ENCODE peak calls at places on chromosomes 4 and X, in four cellular contexts. E, K, Y and X are unnamed samples. For H3K4me1, the result is how much of the 10 kb centered on the place peaks cover.

GRCh38 chrX:153551135-153551534 is 33.7 kb downstream of the ATP2B3 start:
- DNase-seq in K (no peak), E (no peak), Y (no peak), X (no peak)

GRCh38 chr4:56976283-56976877 is 1.0 kb downstream of the NOA1 start:
- DNase-seq in E (no peak), Y (no peak), K (peak), X (no peak)

GRCh38 chr4:126269106-126269505 is 954.4 kb downstream of the FAT4 start:
- DNase-seq in K (no peak), Y (peak), E (no peak), X (no peak)

GRCh38 chr4:84966382-84967291 is at the start of gene WDFY3:
- DNase-seq in K (peak), Y (peak), E (peak), X (peak)

GRCh38 chr4:3299538-3300197 is 6.8 kb downstream of the RGS12 start:
- DNase-seq in Y (no peak), E (no peak), K (peak), X (peak)

GRCh38 chr4:79308971-79309370 is 16.9 kb downstream of the NAA11 start:
- DNase-seq in E (no peak), Y (no peak), K (no peak), X (no peak)

GRCh38 chrX:81021478-81021877 is 180.2 kb downstream of the HMGN5 start:
- DNase-seq in Y (no peak), E (no peak), K (no peak), X (no peak)

GRCh38 chr4:163484906-163485305 is 9.6 kb upstream of the TMA16 start:
- DNase-seq in E (no peak), Y (peak), K (peak), X (no peak)

GRCh38 chrX:68901512-68901911 is 72.7 kb downstream of the EFNB1 start:
- DNase-seq in E (no peak), Y (no peak), K (no peak), X (no peak)

GRCh38 chr4:7165874-7166201 is 26.5 kb upstream of the SORCS2 start:
- DNase-seq in Y (no peak), K (peak), E (no peak), X (no peak)

GRCh38 chrX:118188977-118189376 is 72.4 kb upstream of the KLHL13 start:
- DNase-seq in E (no peak), K (no peak), Y (no peak), X (no peak)

GRCh38 chrX:30888526-30889146 is 418 bp downstream of the TAB3 start:
- DNase-seq in E (no peak), Y (no peak), K (no peak), X (no peak)

GRCh38 chrX:39749728-39750127 is 348.0 kb downstream of the BCOR start:
- DNase-seq in Y (peak), E (no peak), K (no peak), X (no peak)

GRCh38 chr4:145299380-145300076 is 119.1 kb upstream of the OTUD4 start:
- DNase-seq in K (no peak), E (no peak), Y (no peak), X (no peak)

GRCh38 chr4:15868065-15868464 is 70.5 kb downstream of the FGFBP1 start:
- DNase-seq in K (no peak), E (no peak), Y (peak), X (no peak)

GRCh38 chr4:176735300-176735699 is 57.4 kb downstream of the VEGFC start:
- DNase-seq in K (no peak), Y (no peak), E (no peak), X (no peak)

GRCh38 chr4:14260591-14260990 is 633.1 kb upstream of the BOD1L1 start:
- DNase-seq in Y (no peak), K (no peak), E (no peak), X (no peak)

GRCh38 chr4:154781983-154782293 is 866 bp downstream of the RBM46 start:
- DNase-seq in Y (no peak), E (no peak), K (peak), X (no peak)

GRCh38 chrX:106397788-106398538 is 213.8 kb upstream of the RADX start:
- DNase-seq in Y (peak), K (no peak), E (no peak), X (no peak)

GRCh38 chr4:61556277-61556676 is 356.2 kb downstream of the ADGRL3 start:
- DNase-seq in Y (peak), K (no peak), E (no peak), X (no peak)

GRCh38 chrX:9942086-9942485 is 25.1 kb upstream of the CLDN34 start:
- DNase-seq in Y (no peak), K (no peak), E (no peak), X (no peak)

GRCh38 chrX:123013141-123013540 is 170.9 kb upstream of the GRIA3 start:
- DNase-seq in E (no peak), Y (no peak), K (no peak), X (no peak)

GRCh38 chrX:43559643-43560042 is 96.5 kb upstream of the MAOA start:
- DNase-seq in Y (peak), E (no peak), K (peak), X (no peak)

GRCh38 chrX:31331928-31332327 is 260.1 kb upstream of the FTHL17 start:
- DNase-seq in K (no peak), Y (no peak), E (no peak), X (no peak)

GRCh38 chr4:24837296-24837695 is 41.9 kb downstream of the SOD3 start:
- DNase-seq in Y (no peak), E (no peak), K (no peak), X (no peak)

GRCh38 chr4:57443308-57444243 is 333.4 kb upstream of the IGFBP7 start:
- DNase-seq in K (no peak), E (no peak), Y (no peak), X (no peak)

GRCh38 chrX:16603822-16604221 is 46.1 kb upstream of the S100G start:
- DNase-seq in E (no peak), Y (no peak), K (no peak), X (no peak)

GRCh38 chr4:108751321-108751720 is 11.5 kb downstream of the ETNPPL start:
- DNase-seq in Y (no peak), E (no peak), K (no peak), X (no peak)

GRCh38 chr4:78829296-78829695 is 53.1 kb downstream of the BMP2K start:
- DNase-seq in K (no peak), E (no peak), Y (no peak), X (no peak)

GRCh38 chr4:107449611-107450369 is 270.2 kb downstream of the PAPSS1 start:
- DNase-seq in Y (no peak), E (no peak), K (no peak), X (no peak)

GRCh38 chr4:61992351-61992750 is 792.2 kb downstream of the ADGRL3 start:
- DNase-seq in K (no peak), E (no peak), Y (peak), X (no peak)

GRCh38 chr4:102168580-102168979 is 176.7 kb downstream of the SLC39A8 start:
- DNase-seq in Y (no peak), E (no peak), K (no peak), X (no peak)

GRCh38 chr4:165627548-165627947 is 245.5 kb upstream of the TLL1 start:
- DNase-seq in E (no peak), Y (no peak), K (no peak), X (no peak)

GRCh38 chr4:130335417-130336194 is 1239.7 kb downstream of the C4orf33 start:
- DNase-seq in E (no peak), K (no peak), Y (no peak), X (no peak)

DNA sequence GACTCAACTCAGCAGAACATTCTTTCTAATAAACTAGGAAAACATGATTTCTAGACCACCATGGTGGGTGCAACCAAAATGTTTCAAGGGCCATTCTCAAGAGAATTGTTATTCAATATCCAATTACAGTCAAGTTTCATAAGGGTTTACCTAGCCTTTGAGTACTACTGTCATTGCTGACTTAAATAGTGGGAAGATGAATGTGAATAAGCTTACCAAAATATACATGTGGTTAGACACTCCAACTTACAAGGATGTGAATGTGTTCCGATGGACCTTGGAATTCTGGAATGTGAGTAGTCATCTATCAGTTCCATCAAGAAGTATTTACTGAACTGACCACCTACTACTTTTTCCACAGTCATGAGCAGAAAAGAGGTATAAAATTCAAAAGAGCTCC is 16.9 kb downstream of the SH3RF1 start:
- DNase-seq in E (no peak), K (no peak), Y (no peak), X (no peak)
- H3K4me1 ChIP-seq in E (half or more), K (half or more), Y (under half), X (under half)

GRCh38 chr4:182896421-182896820 is 20.8 kb downstream of the DCTD start:
- DNase-seq in E (no peak), Y (no peak), K (no peak), X (no peak)

GRCh38 chr4:182894681-182895275 is 22.4 kb downstream of the DCTD start:
- DNase-seq in E (no peak), Y (no peak), K (no peak), X (no peak)

GRCh38 chr4:182897601-182898478 is 19.3 kb downstream of the DCTD start:
- DNase-seq in Y (no peak), E (no peak), K (no peak), X (no peak)

GRCh38 chr4:182893490-182893889 is 23.7 kb downstream of the DCTD start:
- DNase-seq in E (no peak), K (no peak), Y (no peak), X (no peak)

DNA sequence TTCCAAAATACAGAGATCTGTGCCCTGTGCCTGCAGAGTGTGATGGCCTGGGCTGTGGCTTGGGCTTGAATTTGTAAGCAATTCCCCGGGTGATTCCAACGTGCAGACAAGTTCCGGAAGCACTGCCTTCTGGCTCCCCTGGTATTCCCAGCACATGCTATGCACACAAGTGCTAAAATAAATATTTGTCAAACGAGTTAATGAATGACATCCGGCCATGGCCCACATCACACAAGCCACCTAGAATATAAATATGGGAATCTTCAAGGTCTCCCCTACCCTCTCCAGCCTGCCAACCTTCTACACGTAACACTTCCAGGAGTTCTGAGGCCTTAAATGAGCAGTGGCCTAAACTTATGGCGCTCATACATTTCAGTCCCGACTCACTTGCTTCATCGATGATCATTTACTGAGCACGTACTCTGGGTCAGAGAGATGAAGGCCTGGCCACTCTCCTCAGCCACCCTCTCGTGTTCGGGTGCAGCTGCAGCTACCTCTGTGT is 21.3 kb downstream of the DCTD start:
- DNase-seq in Y (no peak), E (no peak), K (no peak), X (no peak)
- H3K4me1 ChIP-seq in Y (under half), E (under half), K (under half), X (under half)

GRCh38 chr4:8267077-8267476 is 2.5 kb upstream of the HTRA3 start:
- DNase-seq in K (peak), Y (peak), E (no peak), X (peak)

GRCh38 chr4:8269535-8270417 is at the start of gene HTRA3:
- DNase-seq in E (no peak), K (peak), Y (peak), X (no peak)

GRCh38 chr4:8268901-8269534 is 536 bp upstream of the HTRA3 start:
- DNase-seq in E (no peak), Y (no peak), K (no peak), X (no peak)

GRCh38 chr4:8266508-8266907 is 3.0 kb upstream of the HTRA3 start:
- DNase-seq in K (no peak), Y (no peak), E (no peak), X (no peak)

DNA sequence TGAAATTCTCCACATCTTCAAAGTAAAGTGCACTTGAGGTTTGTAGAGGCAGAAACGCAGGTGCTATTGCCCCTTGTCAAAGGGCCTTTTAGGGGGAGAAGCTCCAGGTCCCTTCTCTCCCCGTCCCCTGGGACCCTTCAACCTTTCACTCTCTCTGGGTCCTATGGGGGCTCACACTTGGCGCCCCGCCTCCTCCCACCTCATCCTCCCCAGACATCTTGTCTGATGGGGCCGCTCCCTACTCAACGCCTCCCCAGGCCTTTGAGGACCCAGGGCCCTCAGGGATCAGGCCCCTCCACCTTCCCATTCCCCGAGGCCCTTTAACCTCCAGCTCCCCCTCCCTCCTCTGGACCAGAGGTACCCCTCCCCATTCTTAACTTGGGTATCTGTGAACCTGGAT is 1.3 kb upstream of the HTRA3 start:
- DNase-seq in Y (no peak), K (no peak), E (no peak), X (no peak)
- H3K4me1 ChIP-seq in Y (under half), K (under half), E (under half), X (under half)

DNA sequence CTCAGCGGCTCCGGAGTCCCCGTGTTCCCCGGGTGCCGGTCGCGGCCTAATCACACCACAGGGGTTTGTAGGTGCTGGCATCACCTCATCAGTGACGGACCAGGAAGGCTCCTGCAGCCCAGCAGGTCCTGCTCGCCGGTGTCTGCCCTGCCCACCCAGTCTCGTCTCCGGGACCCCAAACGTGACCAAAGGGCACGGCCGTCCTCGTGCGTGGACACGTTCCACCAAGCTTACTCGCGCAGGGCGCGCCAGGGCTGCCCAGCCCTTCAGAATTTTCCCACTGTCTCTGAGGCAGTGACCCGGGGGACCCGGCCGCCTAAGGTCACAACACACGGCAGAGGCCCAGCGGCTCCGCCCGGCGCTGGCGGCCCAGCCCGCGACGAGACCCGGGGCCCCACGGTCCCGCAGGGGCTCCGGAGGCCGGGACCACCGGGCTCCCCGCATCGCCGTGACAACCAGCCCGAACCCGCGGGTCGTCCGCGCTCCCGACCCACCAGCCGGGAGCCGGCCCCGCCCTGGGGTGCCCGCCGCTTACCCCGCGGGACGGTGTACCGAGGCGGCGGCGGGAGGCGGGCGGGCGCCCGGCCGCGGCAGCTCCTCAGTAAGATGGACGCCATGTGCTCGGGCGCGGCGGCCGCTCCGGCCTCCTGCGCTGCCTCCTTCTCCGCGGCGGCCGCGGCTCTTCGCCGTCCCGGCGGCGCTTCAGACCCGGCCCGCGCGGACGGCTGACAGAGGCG is 454 bp downstream of the LETM1 start:
- DNase-seq in Y (no peak), E (no peak), K (peak), X (no peak)
- H3K4me1 ChIP-seq in Y (under half), E (under half), K (under half), X (under half)

GRCh38 chr4:75345436-75345835 is 168.8 kb downstream of the RCHY1 start:
- DNase-seq in K (no peak), E (no peak), Y (no peak), X (no peak)

GRCh38 chr4:75340561-75340960 is 173.6 kb downstream of the RCHY1 start:
- DNase-seq in K (no peak), E (no peak), Y (no peak), X (no peak)

GRCh38 chr4:75338352-75338880 is 175.8 kb downstream of the RCHY1 start:
- DNase-seq in K (peak), E (no peak), Y (no peak), X (no peak)

GRCh38 chr4:75344915-75345314 is 169.3 kb downstream of the RCHY1 start:
- DNase-seq in K (no peak), Y (no peak), E (no peak), X (no peak)

DNA sequence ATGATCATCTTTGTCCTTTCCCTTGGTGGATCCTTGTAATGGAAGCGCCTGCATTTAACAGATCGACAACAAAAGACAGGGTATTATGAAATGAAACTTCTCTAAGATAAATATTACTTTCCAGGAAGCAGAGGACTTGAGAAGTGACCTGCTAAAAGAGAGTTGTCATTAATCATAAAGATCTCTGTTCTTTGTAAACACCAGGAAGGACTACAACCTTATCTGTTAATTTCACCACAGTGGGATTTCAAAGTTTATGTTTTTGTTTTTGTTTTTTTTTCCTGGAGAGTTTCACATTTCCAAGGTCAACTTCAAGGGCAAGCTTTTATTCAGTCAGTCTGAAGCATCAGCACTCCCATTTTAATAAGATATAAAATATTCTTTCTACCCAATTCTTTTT is 170.9 kb downstream of the RCHY1 start:
- DNase-seq in E (no peak), K (no peak), Y (no peak), X (no peak)
- H3K4me1 ChIP-seq in E (under half), K (under half), Y (under half), X (under half)